ENCODE peak calls at places on chromosomes 3 and 15, in ten cellular contexts. M is stimulated activated CD8-positive, alpha-beta memory T cell treated with anti-CD3 and anti-CD28 coated beads, Interleukin-7, amount 100 ng/mL, for 1 hour; Z is ACHN; Y is left cardiac atrium; U is choroid plexus epithelial cell; E is astrocyte of the spinal cord; K is NCI-H2081; S is H7; Q is CD8-positive, alpha-beta T cell; W is GM04503. I is an unnamed sample.

GRCh38 chr15:77546050-77546501 is 86.6 kb downstream of the LINGO1 start:
- DNase-seq in U (peak; percentile 81), Q (no peak), M (no peak), K (no peak), Y (peak; percentile 57), E (peak; percentile 59), S (no peak), Z (peak; percentile 53), W (peak; percentile 76), I (peak; percentile 47)

GRCh38 chr3:11820540-11821041 is 26.1 kb downstream of the TAMM41 start:
- DNase-seq in S (no peak), W (no peak), K (no peak), Z (peak; percentile 25), M (no peak), Y (no peak), E (peak; percentile 75), Q (no peak), U (peak; percentile 73), I (peak; percentile 3)

GRCh38 chr3:64417816-64418215 is 192.6 kb upstream of the PRICKLE2 start:
- DNase-seq in S (no peak), K (no peak), Q (no peak), U (peak; percentile 71), M (no peak), Z (no peak), W (no peak), Y (no peak), E (peak; percentile 43), I (no peak)

GRCh38 chr3:29255854-29256696 is 24.8 kb upstream of the RBMS3 start:
- DNase-seq in W (no peak), Z (no peak), Q (no peak), Y (no peak), K (no peak), E (peak; percentile 44), U (peak; percentile 54), S (no peak), M (no peak), I (no peak)

GRCh38 chr15:90402806-90403205 is 14.8 kb downstream of the IQGAP1 start:
- DNase-seq in Q (no peak), S (no peak), Z (no peak), E (no peak), W (no peak), Y (no peak), M (no peak), U (no peak), K (no peak), I (no peak)

GRCh38 chr3:177195941-177196472 is 1.3 kb downstream of the TBL1XR1 start:
- DNase-seq in Q (no peak), E (no peak), Z (peak; percentile 27), U (peak; percentile 34), W (no peak), Y (no peak), M (no peak), S (no peak), K (no peak), I (peak; percentile 45)

GRCh38 chr15:58748040-58748786 is 1.3 kb downstream of the ADAM10 start:
- DNase-seq in Q (no peak), K (no peak), Z (no peak), M (no peak), E (peak; percentile 19), Y (no peak), U (no peak), S (no peak), W (no peak), I (no peak)

GRCh38 chr15:92681141-92681622 is 25.6 kb upstream of the FAM174B start:
- DNase-seq in S (no peak), Z (no peak), M (no peak), E (peak; percentile 68), Y (no peak), U (peak; percentile 94), K (no peak), Q (no peak), W (peak; percentile 67), I (no peak)

GRCh38 chr3:38706961-38707360 is 57.5 kb upstream of the SCN5A start:
- DNase-seq in S (no peak), E (no peak), W (no peak), Y (no peak), Q (no peak), Z (no peak), K (no peak), U (no peak), M (no peak), I (no peak)

GRCh38 chr15:27869697-27870281 is 229.3 kb downstream of the OCA2 start:
- DNase-seq in E (no peak), Z (no peak), Q (no peak), S (no peak), Y (no peak), M (no peak), U (no peak), W (no peak), K (no peak), I (no peak)

GRCh38 chr15:78264304-78265136 is at the start of gene DNAJA4:
- DNase-seq in Z (peak; percentile 27), M (peak; percentile 14), Q (peak; percentile 29), K (peak; percentile 34), W (no peak), Y (peak; percentile 76), E (peak; percentile 8), S (peak; percentile 63), U (peak; percentile 52), I (peak; percentile 43)

GRCh38 chr3:14885307-14885706 is 62.1 kb upstream of the NR2C2 start:
- DNase-seq in K (no peak), E (no peak), S (no peak), U (no peak), Y (no peak), Q (no peak), Z (no peak), M (no peak), W (no peak), I (peak; percentile 93)

GRCh38 chr3:1421577-1421976 is 328.8 kb downstream of the CNTN6 start:
- DNase-seq in Q (no peak), M (no peak), S (no peak), Z (no peak), U (no peak), E (no peak), W (no peak), Y (no peak), K (no peak), I (no peak)

GRCh38 chr15:63256433-63256884 is 20.9 kb upstream of the APH1B start:
- DNase-seq in M (no peak), Z (peak; percentile 78), Q (no peak), S (peak; percentile 61), U (peak; percentile 94), E (peak; percentile 90), K (no peak), W (peak; percentile 71), Y (no peak), I (peak; percentile 22)

GRCh38 chr3:127237835-127238234 is 44.9 kb downstream of the PRR23E start:
- DNase-seq in Y (no peak), K (no peak), M (no peak), E (no peak), W (no peak), U (no peak), S (no peak), Q (no peak), Z (no peak), I (no peak)

GRCh38 chr15:58492661-58493397 is 61.0 kb downstream of the LIPC start:
- DNase-seq in S (no peak), U (no peak), E (no peak), W (no peak), Z (no peak), Y (no peak), M (no peak), K (no peak), Q (no peak), I (no peak)

GRCh38 chr3:124818398-124819150 is 68.6 kb downstream of the ITGB5 start:
- DNase-seq in W (no peak), M (no peak), Q (no peak), E (peak; percentile 27), Y (no peak), K (no peak), Z (no peak), U (peak; percentile 82), S (no peak), I (no peak)

GRCh38 chr3:190375250-190375649 is 12.7 kb upstream of the CLDN16 start:
- DNase-seq in M (no peak), Q (no peak), E (no peak), U (no peak), W (no peak), K (no peak), Z (peak; percentile 76), S (no peak), Y (no peak), I (peak; percentile 51)

GRCh38 chr3:193342551-193342950 is 36.0 kb downstream of the ATP13A5 start:
- DNase-seq in Q (no peak), E (no peak), S (no peak), Y (no peak), M (no peak), W (no peak), U (no peak), Z (no peak), K (no peak), I (no peak)

GRCh38 chr15:29043731-29044485 is 158.1 kb downstream of the APBA2 start:
- DNase-seq in E (peak; percentile 88), Q (no peak), Y (no peak), S (no peak), K (no peak), Z (no peak), W (no peak), M (no peak), U (peak; percentile 77), I (no peak)

GRCh38 chr3:126351771-126352475 is 5.3 kb downstream of the KLF15 start:
- DNase-seq in S (peak; percentile 74), W (no peak), U (no peak), Z (no peak), K (no peak), E (no peak), M (no peak), Y (peak; percentile 7), Q (no peak), I (no peak)

GRCh38 chr3:197874064-197874463 is 75.9 kb upstream of the RPL35A start:
- DNase-seq in M (no peak), Y (no peak), Q (no peak), S (no peak), E (no peak), Z (no peak), U (peak; percentile 58), W (no peak), K (no peak), I (no peak)

GRCh38 chr3:160941885-160942494 is 163.2 kb downstream of the B3GALNT1 start:
- DNase-seq in Q (peak; percentile 50), Y (peak; percentile 43), U (peak; percentile 86), S (peak; percentile 35), W (peak; percentile 12), Z (peak; percentile 63), E (peak; percentile 74), K (no peak), M (peak; percentile 42), I (peak; percentile 72)

GRCh38 chr3:179432021-179432420 is 19.2 kb downstream of the GNB4 start:
- DNase-seq in Y (no peak), S (no peak), M (no peak), E (no peak), W (no peak), Q (no peak), U (peak; percentile 15), Z (no peak), K (no peak), I (no peak)

GRCh38 chr15:39270976-39271375 is 309.9 kb upstream of the THBS1 start:
- DNase-seq in M (no peak), Z (no peak), S (no peak), Y (no peak), K (no peak), W (peak; percentile 97), U (peak; percentile 79), Q (no peak), E (peak; percentile 88), I (no peak)

GRCh38 chr15:98745650-98746374 is 97.5 kb downstream of the IGF1R start:
- DNase-seq in K (no peak), Y (no peak), U (peak; percentile 73), W (no peak), S (no peak), M (no peak), E (peak; percentile 36), Z (no peak), Q (no peak), I (peak; percentile 59)

GRCh38 chr3:150242220-150242938 is 165.7 kb upstream of the TSC22D2 start:
- DNase-seq in E (peak; percentile 83), W (no peak), K (no peak), M (no peak), U (peak; percentile 82), S (no peak), Y (no peak), Z (no peak), Q (no peak), I (no peak)

GRCh38 chr3:153628591-153628990 is 466.6 kb downstream of the RAP2B start:
- DNase-seq in Y (no peak), K (no peak), M (no peak), U (no peak), E (no peak), W (no peak), Q (no peak), Z (no peak), S (no peak), I (no peak)